ENCODE peak calls at places on chromosome 15, in four cellular contexts. P is astrocyte of the cerebellum; Q is activated CD8-positive, alpha-beta memory T cell treated with anti-CD3 and anti-CD28 coated beads, Interleukin-2, amount 50 U/mL, for 48 hours; U is hepatic stellate cell. R is an unnamed sample.

GRCh38 chr15:45276851-45277250 is 24.8 kb downstream of the SLC28A2 start:
- DNase-seq in U (no peak), P (peak; percentile 4), Q (no peak), R (no peak)

GRCh38 chr15:76058714-76059319 is 968 bp upstream of the TMEM266 start:
- DNase-seq in U (no peak), P (no peak), Q (peak; percentile 55), R (no peak)

GRCh38 chr15:93523490-93523889 is 434.5 kb upstream of the RGMA start:
- DNase-seq in P (peak; percentile 78), U (no peak), Q (no peak), R (no peak)

GRCh38 chr15:37720267-37720666 is 214.2 kb upstream of the TMCO5A start:
- DNase-seq in P (no peak), Q (no peak), U (no peak), R (no peak)

GRCh38 chr15:40430271-40430805 is 10.4 kb upstream of the BAHD1 start:
- DNase-seq in Q (no peak), P (no peak), U (peak; percentile 84), R (no peak)

GRCh38 chr15:70212963-70213315 is 115.2 kb upstream of the TLE3 start:
- DNase-seq in U (no peak), P (no peak), Q (no peak), R (no peak)

GRCh38 chr15:76982356-76982755 is 12.6 kb upstream of the PSTPIP1 start:
- DNase-seq in U (no peak), Q (peak; percentile 46), P (no peak), R (no peak)

GRCh38 chr15:44094776-44095175 is 100.3 kb downstream of the FRMD5 start:
- DNase-seq in Q (no peak), P (no peak), U (no peak), R (no peak)

GRCh38 chr15:74316116-74316515 is 51.3 kb downstream of the CYP11A1 start:
- DNase-seq in Q (no peak), P (no peak), U (no peak), R (no peak)

GRCh38 chr15:68113273-68113672 is 59.2 kb downstream of the PIAS1 start:
- DNase-seq in U (no peak), Q (no peak), P (no peak), R (no peak)

GRCh38 chr15:95990833-95991232 is 339.7 kb upstream of the NR2F2 start:
- DNase-seq in U (no peak), P (peak; percentile 15), Q (no peak), R (no peak)

GRCh38 chr15:63073497-63074172 is 31.1 kb downstream of the TPM1 start:
- DNase-seq in P (no peak), Q (no peak), U (no peak), R (no peak)

GRCh38 chr15:88391700-88392099 is 75.5 kb downstream of the MRPL46 start:
- DNase-seq in P (no peak), U (no peak), Q (no peak), R (no peak)

R was measured in SJSA1.